ENCODE peak calls at places on chromosome 14, in eight cellular contexts. G is vagina; T is CD8-positive, alpha-beta memory T cell; B is GM23248; O is GM23338; I is aorta; S is psoas muscle; D is heart left ventricle. F is an unnamed sample.

GRCh38 chr14:91898256-91898843 is 31.0 kb upstream of the TC2N start:
- DNase-seq in I (no peak), D (no peak), B (peak; percentile 15), G (no peak), T (no peak), O (no peak), S (no peak), F (no peak)

GRCh38 chr14:23148596-23149249 is 29.7 kb upstream of the CEBPE start:
- DNase-seq in B (peak; percentile 42), T (no peak), O (no peak), S (no peak), D (no peak), I (no peak), G (no peak), F (no peak)

GRCh38 chr14:66216763-66217162 is 269.4 kb upstream of the CCDC196 start:
- DNase-seq in D (no peak), O (peak; percentile 51), T (no peak), B (no peak), I (no peak), G (no peak), S (no peak), F (no peak)

GRCh38 chr14:21346532-21347135 is 37.2 kb downstream of the SUPT16H start:
- DNase-seq in T (no peak), S (no peak), O (no peak), G (no peak), B (peak; percentile 71), D (no peak), I (no peak), F (no peak)

GRCh38 chr14:81550001-81550642 is 16.5 kb upstream of the SEL1L start:
- DNase-seq in O (no peak), T (no peak), B (no peak), I (no peak), G (no peak), S (no peak), D (no peak), F (no peak)

GRCh38 chr14:49879683-49880204 is 13.1 kb upstream of the ARF6 start:
- DNase-seq in G (peak; percentile 83), B (peak; percentile 77), I (no peak), S (no peak), O (peak; percentile 92), D (no peak), T (peak; percentile 72), F (peak; percentile 94)

GRCh38 chr14:29868000-29868399 is 59.6 kb downstream of the PRKD1 start:
- DNase-seq in I (no peak), T (no peak), D (no peak), O (no peak), G (no peak), B (peak; percentile 18), S (no peak), F (no peak)

GRCh38 chr14:58171090-58171489 is 19.1 kb upstream of the ARMH4 start:
- DNase-seq in G (no peak), O (peak; percentile 94), B (peak; percentile 86), T (peak; percentile 53), D (peak; percentile 70), I (peak; percentile 82), S (peak; percentile 74), F (peak; percentile 90)

GRCh38 chr14:54697806-54698205 is 130.9 kb downstream of the SAMD4A start:
- DNase-seq in G (no peak), B (no peak), D (no peak), S (no peak), O (no peak), T (no peak), I (no peak), F (no peak)

GRCh38 chr14:66624319-66624937 is 116.5 kb downstream of the GPHN start:
- DNase-seq in T (no peak), O (peak; percentile 81), B (peak; percentile 77), D (peak; percentile 60), I (no peak), G (no peak), S (peak; percentile 59), F (peak; percentile 84)

GRCh38 chr14:95382747-95383146 is 63.0 kb upstream of the CLMN start:
- DNase-seq in B (no peak), T (no peak), D (no peak), I (no peak), G (no peak), S (no peak), O (no peak), F (no peak)

GRCh38 chr14:84024231-84024630 is 1505.7 kb upstream of the FLRT2 start:
- DNase-seq in D (no peak), I (no peak), O (no peak), G (no peak), T (no peak), S (no peak), B (no peak), F (no peak)

GRCh38 chr14:104423715-104424405 is 155.7 kb upstream of the C14orf180 start:
- DNase-seq in D (no peak), T (no peak), G (peak; percentile 79), O (no peak), S (no peak), I (peak; percentile 58), B (no peak), F (no peak)

GRCh38 chr14:104423224-104423681 is 156.3 kb upstream of the C14orf180 start:
- DNase-seq in S (no peak), D (no peak), O (no peak), B (no peak), G (peak; percentile 69), T (no peak), I (peak; percentile 49), F (no peak)

GRCh38 chr14:104421892-104422291 is 157.7 kb upstream of the C14orf180 start:
- DNase-seq in I (peak; percentile 62), G (no peak), B (no peak), T (no peak), O (no peak), S (peak; percentile 44), D (no peak), F (no peak)

GRCh38 chr14:104421401-104421821 is 158.2 kb upstream of the C14orf180 start:
- DNase-seq in S (no peak), D (no peak), O (no peak), T (no peak), B (no peak), G (peak; percentile 65), I (peak; percentile 55), F (no peak)

GRCh38 chr14:104422301-104423223 is 157.0 kb upstream of the C14orf180 start:
- DNase-seq in S (peak; percentile 36), D (no peak), G (peak; percentile 67), I (no peak), O (no peak), T (no peak), B (no peak), F (no peak)
- H3K27ac ChIP-seq in S (no peak overlapping the region), D (no peak overlapping the region), G (no peak overlapping the region), I (no peak overlapping the region), O (no peak overlapping the region), T (no peak overlapping the region), B (no peak overlapping the region), F (no peak overlapping the region)

DNA sequence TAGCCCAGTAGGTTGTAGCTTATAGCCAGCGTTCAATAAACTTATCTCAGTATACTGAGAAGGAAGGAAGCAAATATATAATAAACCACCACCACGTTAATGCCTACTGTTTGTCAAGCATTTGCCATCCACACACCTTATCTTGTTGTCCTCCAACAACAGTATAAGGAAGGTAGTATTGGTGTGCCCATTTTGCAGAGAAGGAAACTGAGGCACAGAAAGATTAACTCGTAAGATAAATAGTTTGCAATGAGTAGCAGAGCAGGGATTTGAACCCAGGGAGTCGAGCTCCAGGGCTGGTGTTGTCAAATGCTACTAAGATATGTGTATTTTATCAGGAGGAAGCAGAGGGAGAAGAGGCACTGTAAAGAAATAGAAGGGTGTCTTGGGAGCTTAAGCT is 27.8 kb upstream of the FOS start:
- DNase-seq in T (no peak), I (no peak), B (no peak), G (no peak), D (no peak), S (no peak), O (no peak), F (no peak)
- H3K27ac ChIP-seq in T (no peak overlapping the region), I (no peak overlapping the region), B (no peak overlapping the region), G (no peak overlapping the region), D (no peak overlapping the region), S (peak overlapping the region; percentile 95), O (no peak overlapping the region), F (no peak overlapping the region)

DNA sequence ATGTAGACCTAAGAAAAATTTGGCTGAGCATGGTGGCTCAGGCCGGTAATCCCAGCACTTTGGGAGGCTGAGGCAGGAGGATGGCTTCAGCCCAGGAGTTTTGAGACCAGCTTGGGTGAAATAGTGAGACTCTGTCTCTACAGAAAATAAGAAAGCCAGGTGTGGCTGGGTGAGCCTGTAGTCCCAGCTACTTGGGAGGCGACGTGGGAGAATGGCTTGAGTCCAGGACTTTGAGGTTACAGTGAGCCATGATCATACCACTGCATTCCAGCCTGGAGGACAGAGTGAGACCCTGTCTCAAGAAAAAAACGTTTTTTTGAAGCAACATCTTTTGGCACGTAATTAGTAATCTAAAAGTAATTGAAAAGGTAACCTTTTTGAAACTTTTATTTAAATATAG is 70.9 kb downstream of the FERMT2 start:
- DNase-seq in S (no peak), G (no peak), I (no peak), O (no peak), B (peak; percentile 12), T (no peak), D (no peak), F (no peak)
- H3K27ac ChIP-seq in S (no peak overlapping the region), G (no peak overlapping the region), I (peak overlapping the region; percentile 78), O (peak overlapping the region; percentile 11), B (no peak overlapping the region), T (no peak overlapping the region), D (no peak overlapping the region), F (no peak overlapping the region)

DNA sequence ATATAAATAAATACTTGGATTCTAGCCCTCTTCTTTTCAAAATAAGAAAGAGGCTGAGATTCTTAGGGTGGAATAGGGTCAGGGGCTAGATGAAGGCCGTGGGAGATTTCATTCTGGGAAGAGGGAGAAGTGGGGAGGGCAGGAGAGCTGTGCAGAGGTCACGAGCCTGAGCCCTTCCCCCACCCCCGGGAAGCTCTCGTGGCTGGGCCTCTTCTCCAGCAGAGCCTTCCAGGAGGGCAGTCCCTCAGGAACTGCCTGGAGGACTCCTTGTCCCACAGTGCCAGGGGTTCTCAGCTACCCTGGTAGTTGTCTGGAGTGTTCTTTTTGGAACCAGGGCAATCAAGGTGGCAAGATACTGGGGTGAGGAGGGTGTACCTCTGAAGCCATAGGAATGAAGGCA is 94.0 kb downstream of the ESR2 start:
- DNase-seq in T (no peak), B (no peak), G (no peak), O (peak; percentile 47), D (peak; percentile 80), I (no peak), S (no peak), F (no peak)
- H3K27ac ChIP-seq in T (no peak overlapping the region), B (no peak overlapping the region), G (no peak overlapping the region), O (peak overlapping the region; percentile 4), D (peak overlapping the region; percentile 86), I (no peak overlapping the region), S (peak overlapping the region; percentile 66), F (peak overlapping the region; percentile 40)

F was measured in Karpas-422.